ENCODE peak calls at places on chromosome 5, in six cellular contexts. R is naive thymus-derived CD4-positive, alpha-beta T cell; Y is left ventricle myocardium inferior; J is spleen; F is transverse colon; B is IMR-90. D is an unnamed sample. For H3K4me1, the result is how much of the 10 kb centered on the place peaks cover.

GRCh38 chr5:122129332-122129731 is at the start of gene ZNF474:
- DNase-seq in R (no peak), Y (no peak), J (no peak), F (peak), B (peak), D (no peak)

GRCh38 chr5:178284095-178284675 is 51.6 kb upstream of the PHYKPL start:
- DNase-seq in R (no peak), Y (no peak), J (no peak), F (no peak), B (peak), D (no peak)

GRCh38 chr5:6704361-6704851 is 8.8 kb upstream of the TENT4A start:
- DNase-seq in R (no peak), Y (peak), J (no peak), F (peak), B (peak), D (peak)

GRCh38 chr5:171355302-171355724 is 32.3 kb upstream of the NPM1 start:
- DNase-seq in R (no peak), Y (no peak), J (peak), F (no peak), B (no peak), D (no peak)

GRCh38 chr5:10227396-10227795 is 22.3 kb downstream of the ATPSCKMT start:
- DNase-seq in R (no peak), Y (no peak), J (no peak), F (no peak), B (peak), D (no peak)

GRCh38 chr5:149938791-149939358 is 5.7 kb downstream of the PDE6A start:
- DNase-seq in R (no peak), Y (no peak), J (no peak), F (no peak), B (peak), D (peak)

GRCh38 chr5:93189707-93190120 is 391.3 kb downstream of the NR2F1-AS1 start:
- DNase-seq in R (no peak), Y (no peak), J (no peak), F (no peak), B (peak), D (no peak)

GRCh38 chr5:125042243-125042887 is 295.9 kb upstream of the ZNF608 start:
- DNase-seq in R (no peak), Y (no peak), J (no peak), F (no peak), B (peak), D (no peak)

GRCh38 chr5:68960961-68961360 is 132.9 kb upstream of the SLC30A5 start:
- DNase-seq in R (no peak), Y (no peak), J (no peak), F (no peak), B (no peak), D (no peak)

GRCh38 chr5:126370796-126371718 is 52.2 kb upstream of the GRAMD2B start:
- DNase-seq in R (no peak), Y (no peak), J (no peak), F (peak), B (peak), D (no peak)

GRCh38 chr5:126368239-126368812 is 54.9 kb upstream of the GRAMD2B start:
- DNase-seq in R (no peak), Y (no peak), J (no peak), F (no peak), B (peak), D (no peak)

GRCh38 chr5:126369083-126369482 is 54.1 kb upstream of the GRAMD2B start:
- DNase-seq in R (no peak), Y (no peak), J (no peak), F (no peak), B (no peak), D (no peak)

GRCh38 chr5:126373621-126374416 is 49.4 kb upstream of the GRAMD2B start:
- DNase-seq in R (peak), Y (no peak), J (no peak), F (no peak), B (no peak), D (no peak)

DNA sequence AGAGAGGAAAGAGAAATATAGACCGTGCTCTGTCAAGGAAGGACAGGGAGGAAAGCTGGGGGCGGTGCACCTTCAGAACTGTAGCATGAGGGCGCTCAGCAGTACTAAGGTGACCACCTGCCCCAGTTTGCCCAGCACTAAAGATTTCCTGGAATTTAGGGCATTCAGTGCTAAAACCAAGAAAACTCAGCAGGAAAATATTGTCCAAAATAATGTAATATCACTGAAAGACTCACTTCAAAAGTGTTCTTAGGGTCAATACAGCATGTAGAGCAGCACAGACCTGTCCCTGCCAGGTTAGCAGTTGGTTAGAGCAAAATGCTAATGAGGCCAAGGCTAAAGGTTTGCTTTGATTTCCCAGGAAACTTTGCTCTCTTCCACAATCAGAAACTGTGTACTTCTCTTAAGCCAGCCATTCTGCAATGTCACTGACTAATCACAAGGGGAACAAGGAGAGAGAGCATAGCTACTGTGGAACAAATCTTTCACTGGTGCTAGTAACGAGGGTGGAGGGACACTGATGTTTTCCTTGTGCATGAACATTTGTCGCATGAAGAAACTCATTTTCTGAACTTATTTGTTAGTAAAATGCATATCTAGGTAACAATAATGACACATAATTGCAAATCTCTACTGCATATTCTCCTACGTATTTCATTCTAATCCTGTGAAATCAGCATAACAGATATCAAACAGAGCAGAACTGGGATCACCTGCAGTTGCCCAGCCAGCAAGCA is 53.0 kb upstream of the GRAMD2B start:
- DNase-seq in R (no peak), Y (no peak), J (no peak), F (no peak), B (peak), D (no peak)
- H3K4me1 ChIP-seq in R (under half), Y (under half), J (under half), F (under half), B (under half), D (under half)

GRCh38 chr5:143576721-143577484 is 173.4 kb upstream of the NR3C1 start:
- DNase-seq in R (no peak), Y (no peak), J (no peak), F (no peak), B (peak), D (no peak)

GRCh38 chr5:143577554-143577953 is 174.1 kb upstream of the NR3C1 start:
- DNase-seq in R (no peak), Y (no peak), J (no peak), F (no peak), B (no peak), D (no peak)

GRCh38 chr5:143572671-143573070 is 169.2 kb upstream of the NR3C1 start:
- DNase-seq in R (no peak), Y (no peak), J (no peak), F (no peak), B (no peak), D (no peak)

GRCh38 chr5:143573568-143574170 is 170.2 kb upstream of the NR3C1 start:
- DNase-seq in R (no peak), Y (no peak), J (no peak), F (no peak), B (no peak), D (no peak)

GRCh38 chr5:143575264-143575663 is 171.8 kb upstream of the NR3C1 start:
- DNase-seq in R (no peak), Y (no peak), J (no peak), F (no peak), B (no peak), D (no peak)
- H3K4me1 ChIP-seq in R (under half), Y (under half), J (under half), F (under half), B (under half), D (under half)

GRCh38 chr5:128197911-128198522 is 114.5 kb downstream of the SLC12A2 start:
- DNase-seq in R (peak), Y (no peak), J (no peak), F (no peak), B (no peak), D (no peak)
- H3K4me1 ChIP-seq in R (under half), Y (under half), J (under half), F (under half), B (under half), D (under half)

DNA sequence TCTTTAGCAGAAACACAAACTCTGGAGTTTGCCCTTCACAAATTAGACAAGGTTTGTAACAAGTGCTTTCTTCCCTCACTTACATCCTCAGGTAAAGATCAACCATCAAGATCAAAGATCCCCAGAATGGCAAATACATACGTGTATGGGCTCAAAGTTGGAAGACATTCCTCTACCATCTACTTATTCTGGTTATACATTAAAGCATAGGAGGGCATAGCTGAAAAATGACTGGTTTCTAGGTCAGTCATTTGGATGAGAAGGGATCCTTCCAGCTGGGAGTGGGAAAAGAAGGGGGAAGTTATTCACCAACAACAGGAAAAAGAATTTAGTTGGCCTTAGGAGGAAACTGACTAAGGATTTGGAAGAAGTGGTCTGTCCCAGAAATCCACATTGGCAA is 1.9 kb downstream of the DAB2 start:
- DNase-seq in R (no peak), Y (no peak), J (no peak), F (no peak), B (no peak), D (no peak)
- H3K4me1 ChIP-seq in R (under half), Y (half or more), J (under half), F (half or more), B (under half), D (under half)

GRCh38 chr5:156892223-156892622 is 42.1 kb downstream of the PPP1R2B start:
- DNase-seq in R (peak), Y (no peak), J (no peak), F (no peak), B (no peak), D (no peak)
- H3K4me1 ChIP-seq in R (under half), Y (under half), J (under half), F (under half), B (under half), D (under half)

DNA sequence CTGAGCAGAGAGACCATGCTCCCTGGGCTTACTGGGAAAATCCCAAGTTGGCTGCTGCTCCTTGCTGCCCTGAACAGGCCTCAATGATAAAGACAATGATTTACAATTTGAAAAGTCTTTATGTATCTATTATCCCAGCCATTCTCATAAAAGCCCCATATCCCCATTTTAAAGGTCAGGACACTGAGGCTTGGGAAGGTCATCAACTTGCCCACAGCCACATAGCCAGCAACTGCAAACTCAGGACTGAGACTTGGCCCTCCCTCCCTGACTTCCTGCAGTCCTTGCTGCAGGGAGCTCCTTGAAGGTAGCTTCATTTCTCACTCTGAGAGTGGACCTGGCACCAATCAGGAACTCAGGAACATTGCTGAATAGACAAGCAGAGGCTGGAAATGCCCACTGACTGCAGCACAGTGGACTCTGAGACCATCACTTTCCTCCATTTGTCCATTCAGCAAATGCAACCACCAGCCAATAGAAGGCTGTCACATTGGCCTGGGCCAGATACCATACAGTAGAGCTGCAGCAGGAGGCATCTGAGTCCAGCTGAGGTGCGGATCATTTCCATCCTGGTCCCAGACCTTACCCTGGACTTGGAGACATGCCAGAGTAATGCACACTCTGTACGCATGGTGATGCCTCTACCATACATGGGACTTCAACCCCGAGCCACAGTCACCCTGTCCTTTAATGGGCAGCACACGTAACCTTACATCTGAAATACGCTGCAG is 18.3 kb downstream of the TNIP1 start:
- DNase-seq in R (no peak), Y (no peak), J (peak), F (no peak), B (no peak), D (no peak)
- H3K4me1 ChIP-seq in R (under half), Y (half or more), J (half or more), F (half or more), B (under half), D (half or more)